ENCODE peak calls at places on chromosome 20, in four cellular contexts. G is IMR-90, S is H9, A is neuronal stem cell. I is an unnamed sample.

GRCh38 chr20:10670521-10671220 is 3.1 kb downstream of the JAG1 start:
- DNase-seq in G (peak; percentile 30), S (no peak), A (no peak), I (no peak)

GRCh38 chr20:55253765-55254164 is 751.6 kb downstream of the CBLN4 start:
- DNase-seq in G (no peak), S (no peak), A (no peak), I (no peak)

GRCh38 chr20:62155428-62156253 is 12.1 kb downstream of the SS18L1 start:
- DNase-seq in G (peak; percentile 16), S (peak; percentile 54), A (no peak), I (peak; percentile 39)

GRCh38 chr20:40865095-40865494 is 163.5 kb upstream of the TOP1 start:
- DNase-seq in G (no peak), S (no peak), A (no peak), I (no peak)

GRCh38 chr20:52179331-52180166 is 12.0 kb downstream of the ZFP64 start:
- DNase-seq in G (no peak), S (no peak), A (no peak), I (no peak)

GRCh38 chr20:63124782-63125580 is 91.0 kb downstream of the YTHDF1 start:
- DNase-seq in G (no peak), S (peak; percentile 19), A (no peak), I (no peak)

GRCh38 chr20:48238326-48238725 is 453.0 kb upstream of the SULF2 start:
- DNase-seq in G (peak; percentile 54), S (no peak), A (no peak), I (no peak)

GRCh38 chr20:50580016-50580747 is 70.0 kb downstream of the PTPN1 start:
- DNase-seq in G (peak; percentile 41), S (peak; percentile 80), A (peak; percentile 51), I (no peak)

GRCh38 chr20:2741881-2742280 is 49.3 kb downstream of the EBF4 start:
- DNase-seq in G (no peak), S (no peak), A (no peak), I (no peak)

GRCh38 chr20:3765171-3765887 is 2.2 kb downstream of the ADISSP start:
- DNase-seq in G (no peak), S (no peak), A (no peak), I (no peak)

GRCh38 chr20:37313546-37314091 is 24.2 kb downstream of the MANBAL start:
- DNase-seq in G (no peak), S (no peak), A (no peak), I (no peak)

GRCh38 chr20:38599410-38599882 is 2.2 kb upstream of the ARHGAP40 start:
- DNase-seq in G (no peak), S (no peak), A (no peak), I (no peak)

GRCh38 chr20:4961746-4962145 is 39.6 kb downstream of the SLC23A2 start:
- DNase-seq in G (peak; percentile 97), S (no peak), A (no peak), I (no peak)

GRCh38 chr20:44601801-44602204 is 19.4 kb downstream of the PKIG start:
- DNase-seq in G (peak; percentile 87), S (no peak), A (no peak), I (no peak)

GRCh38 chr20:38167851-38168760 is 3.0 kb upstream of the TGM2 start:
- DNase-seq in G (peak; percentile 96), S (peak; percentile 43), A (no peak), I (no peak)

GRCh38 chr20:48578397-48579098 is 249.3 kb downstream of the PREX1 start:
- DNase-seq in G (no peak), S (no peak), A (no peak), I (no peak)

GRCh38 chr20:4554346-4554745 is 167.4 kb upstream of the PRND start:
- DNase-seq in G (no peak), S (no peak), A (no peak), I (no peak)

GRCh38 chr20:19828233-19828632 is 70.2 kb downstream of the RIN2 start:
- DNase-seq in G (peak; percentile 82), S (no peak), A (no peak), I (no peak)

GRCh38 chr20:64109831-64110391 is 2.5 kb upstream of the NPBWR2 start:
- DNase-seq in G (no peak), S (no peak), A (no peak), I (peak; percentile 37)

DNA sequence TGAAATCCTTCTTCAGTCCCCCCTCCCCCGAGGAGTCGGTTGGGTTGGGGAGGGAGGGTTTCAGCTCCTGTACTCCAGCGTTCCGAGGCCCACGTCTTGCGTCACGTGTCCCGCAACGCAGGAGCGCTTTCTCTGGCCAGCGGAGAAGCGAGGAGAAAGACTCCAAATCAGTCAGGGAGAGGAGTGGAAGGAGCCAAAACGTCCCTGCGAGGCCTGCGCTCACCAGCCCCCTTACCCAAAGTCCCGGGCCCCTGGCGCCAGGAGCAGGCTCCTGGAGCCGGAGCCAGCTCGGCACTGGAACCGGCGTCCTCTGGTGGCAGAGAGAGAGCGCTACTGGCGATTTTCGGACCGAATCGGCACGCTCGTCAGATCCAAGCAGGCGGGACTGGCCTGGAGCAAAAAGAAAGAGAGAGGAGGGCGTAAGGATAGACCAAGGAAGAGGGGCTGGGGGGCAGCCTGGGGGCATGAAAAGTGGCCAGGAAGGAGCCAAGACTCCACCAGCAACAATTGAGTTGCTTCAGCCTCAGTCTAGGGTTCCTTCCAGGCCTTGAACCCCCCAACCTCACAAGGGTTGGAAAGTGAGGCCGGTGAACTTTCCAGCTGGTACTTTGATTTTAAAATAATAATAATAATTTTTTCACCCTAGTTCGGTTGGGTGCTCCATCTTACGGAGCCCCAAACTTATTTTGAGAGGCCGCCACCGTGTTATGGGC is at the start of gene GNAS:
- DNase-seq in G (peak; percentile 60), S (peak; percentile 86), A (peak; percentile 72), I (peak; percentile 86)
- H3K23ac ChIP-seq in G (no peak within 1 kb of the TSS), S (no peak within 1 kb of the TSS), A (peak within 1 kb of the TSS; percentile 77), I (no peak within 1 kb of the TSS)

DNA sequence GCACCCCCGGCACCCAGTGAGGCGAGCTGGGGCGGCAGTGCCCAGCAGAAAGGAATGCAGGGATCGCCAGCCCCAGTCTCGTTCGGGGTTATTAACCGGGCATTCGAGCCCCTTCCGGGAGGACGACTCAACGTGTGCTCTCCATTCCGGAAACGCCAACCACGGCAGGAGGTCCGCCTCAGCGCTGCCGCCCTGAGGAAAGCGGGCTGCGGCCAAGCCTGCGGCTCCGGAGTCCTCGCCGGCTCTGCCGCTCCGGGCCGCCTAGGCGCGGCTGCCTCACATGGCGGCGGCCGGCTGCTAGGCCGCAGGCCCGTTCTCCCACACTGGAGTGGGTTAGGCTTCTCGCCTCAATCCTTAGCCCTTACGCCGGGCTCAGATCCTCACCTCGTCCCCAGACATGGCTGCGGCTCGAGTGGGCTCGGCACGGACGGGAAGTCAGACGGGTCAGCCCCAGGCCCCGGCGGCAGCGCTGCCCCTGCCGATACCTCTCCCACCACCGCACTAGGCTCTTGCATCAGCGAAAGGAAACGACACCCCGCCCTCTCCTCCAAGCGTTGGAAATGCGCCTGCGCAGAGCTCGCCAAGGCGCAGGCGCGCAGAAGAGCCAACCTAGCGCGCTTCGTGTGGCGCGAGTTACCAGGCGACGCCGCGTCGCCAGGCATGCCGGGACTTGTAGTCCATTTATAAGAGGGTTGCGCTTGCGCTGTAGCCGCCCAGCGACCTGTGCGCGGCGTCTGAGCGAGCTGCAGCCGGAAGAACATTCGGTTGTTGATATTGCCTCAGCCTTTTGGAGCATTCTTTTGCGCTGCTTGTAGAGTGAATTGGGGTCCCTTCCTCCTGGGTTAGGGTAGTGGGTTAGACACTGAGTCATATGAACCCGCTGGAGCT is at the start of gene EIF2S2:
- DNase-seq in G (peak; percentile 99), S (peak; percentile 98), A (peak; percentile 98), I (peak; percentile 90)
- H3K23ac ChIP-seq in G (peak within 1 kb of the TSS; percentile 75), S (no peak within 1 kb of the TSS), A (peak within 1 kb of the TSS; percentile 89), I (no peak within 1 kb of the TSS)

DNA sequence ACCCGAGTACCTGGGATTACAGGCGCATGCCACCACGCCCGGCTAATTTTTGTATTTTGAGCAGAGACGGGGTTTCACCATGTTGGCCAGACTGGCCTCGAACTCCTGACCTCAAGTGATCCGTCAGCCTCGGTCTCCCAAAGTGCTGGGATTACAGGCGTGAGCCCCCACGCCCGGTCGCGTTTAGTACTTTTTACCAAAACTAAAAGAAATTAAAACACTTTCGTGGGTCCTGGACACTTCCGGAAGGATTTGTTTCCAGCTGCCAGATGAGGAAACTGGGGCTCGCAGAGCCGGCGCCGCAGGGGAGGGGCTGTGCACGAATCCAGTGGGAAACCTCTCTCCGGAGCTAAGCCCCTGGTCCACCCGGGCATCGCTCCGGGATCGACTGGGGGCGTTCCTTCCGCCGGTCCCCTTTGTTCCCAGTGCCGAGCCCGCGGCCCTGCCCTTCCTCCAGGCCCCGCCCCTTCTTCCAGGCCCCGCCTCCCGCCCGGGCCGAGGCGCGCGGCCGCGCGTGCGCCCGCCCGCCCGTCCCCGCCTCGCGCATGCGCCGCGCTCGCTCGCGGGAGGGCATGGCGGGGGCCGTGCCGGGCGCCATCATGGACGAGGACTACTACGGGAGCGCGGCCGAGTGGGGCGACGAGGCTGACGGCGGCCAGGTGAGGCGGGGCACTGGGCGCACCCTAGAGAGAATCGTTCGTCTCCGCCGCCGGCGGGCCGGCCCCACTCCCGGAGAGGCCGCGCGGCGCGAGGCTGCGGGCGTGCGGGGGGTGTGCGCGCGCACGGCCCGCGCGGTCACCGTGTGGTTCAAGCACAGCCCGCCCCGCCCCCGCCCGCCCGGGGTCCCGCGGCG is at the start of gene NELFCD:
- DNase-seq in G (peak; percentile 73), S (peak; percentile 93), A (peak; percentile 86), I (peak; percentile 96)
- H3K23ac ChIP-seq in G (peak within 1 kb of the TSS; percentile 97), S (no peak within 1 kb of the TSS), A (peak within 1 kb of the TSS; percentile 94), I (no peak within 1 kb of the TSS)

GRCh38 chr20:57264908-57265648 is 1.4 kb downstream of the BMP7 start:
- DNase-seq in G (no peak), S (peak; percentile 56), A (no peak), I (no peak)
- H3K23ac ChIP-seq in G (no peak overlapping the region), S (no peak overlapping the region), A (peak overlapping the region; percentile 82), I (no peak overlapping the region)

GRCh38 chr20:53394433-53394832 is 199.2 kb downstream of the ZNF217 start:
- DNase-seq in G (no peak), S (no peak), A (no peak), I (no peak)
- H3K23ac ChIP-seq in G (no peak overlapping the region), S (no peak overlapping the region), A (no peak overlapping the region), I (no peak overlapping the region)

GRCh38 chr20:17680128-17680835 is 1.8 kb downstream of the RRBP1 start:
- DNase-seq in G (peak; percentile 71), S (no peak), A (peak; percentile 20), I (no peak)
- H3K23ac ChIP-seq in G (peak overlapping the region; percentile 90), S (no peak overlapping the region), A (no peak overlapping the region), I (no peak overlapping the region)